ENCODE peak calls at places on chromosomes 4 and X, in six cellular contexts. F, U, Z, O, B and S are unnamed samples. For H3K4me1 and H3K36me3, the result is how much of the 10 kb centered on the place peaks cover.

GRCh38 chrX:24846551-24847170 is 152.9 kb downstream of the POLA1 start:
- DNase-seq in O (no peak), Z (no peak), F (no peak), U (peak), B (no peak), S (peak)

GRCh38 chrX:44954562-44954961 is 81.6 kb downstream of the KDM6A start:
- DNase-seq in F (no peak), O (no peak), Z (no peak), B (no peak), U (no peak), S (peak)

GRCh38 chr4:188015025-188015778 is 19.6 kb downstream of the ZFP42 start:
- DNase-seq in Z (no peak), O (no peak), B (no peak), U (no peak), F (no peak), S (peak)

GRCh38 chr4:139144161-139144859 is 32.7 kb downstream of the ELF2 start:
- DNase-seq in O (peak), F (peak), U (peak), Z (no peak), B (peak), S (no peak)

GRCh38 chrX:95762716-95763115 is 921.9 kb upstream of the DIAPH2 start:
- DNase-seq in Z (no peak), B (no peak), U (no peak), O (no peak), F (no peak), S (peak)

GRCh38 chr4:128424524-128425195 is 137.0 kb upstream of the PGRMC2 start:
- DNase-seq in B (no peak), F (peak), Z (no peak), U (no peak), O (no peak), S (no peak)

GRCh38 chr4:152112887-152113286 is 352.1 kb upstream of the GATB start:
- DNase-seq in Z (no peak), O (no peak), F (no peak), U (no peak), B (no peak), S (no peak)

GRCh38 chr4:101367201-101367600 is 19.9 kb upstream of the PPP3CA start:
- DNase-seq in F (peak), Z (no peak), O (no peak), B (no peak), U (no peak), S (no peak)

GRCh38 chr4:102713096-102713495 is 47.7 kb downstream of the MANBA start:
- DNase-seq in O (no peak), U (no peak), B (no peak), Z (no peak), F (peak), S (no peak)

GRCh38 chr4:13529130-13529919 is 15.0 kb downstream of the NKX3-2 start:
- DNase-seq in Z (peak), O (no peak), F (no peak), B (no peak), U (no peak), S (no peak)

GRCh38 chrX:134423606-134424005 is 36.4 kb upstream of the HPRT1 start:
- DNase-seq in Z (no peak), F (peak), O (no peak), B (no peak), U (no peak), S (peak)

GRCh38 chr4:58247792-58248191 is 1137.6 kb upstream of the IGFBP7 start:
- DNase-seq in F (no peak), U (no peak), O (no peak), B (no peak), Z (no peak), S (no peak)

GRCh38 chr4:81468685-81469084 is 3.0 kb downstream of the RASGEF1B start:
- DNase-seq in F (no peak), Z (no peak), U (no peak), B (no peak), O (no peak), S (no peak)

GRCh38 chr4:81469774-81470455 is 1.8 kb downstream of the RASGEF1B start:
- DNase-seq in U (no peak), F (no peak), B (no peak), Z (no peak), O (no peak), S (no peak)

GRCh38 chr4:81467672-81467964 is 4.1 kb downstream of the RASGEF1B start:
- DNase-seq in F (no peak), Z (no peak), O (no peak), B (no peak), U (no peak), S (no peak)

GRCh38 chr4:81465668-81466357 is 5.9 kb downstream of the RASGEF1B start:
- DNase-seq in U (no peak), O (no peak), F (no peak), Z (no peak), B (no peak), S (no peak)

DNA sequence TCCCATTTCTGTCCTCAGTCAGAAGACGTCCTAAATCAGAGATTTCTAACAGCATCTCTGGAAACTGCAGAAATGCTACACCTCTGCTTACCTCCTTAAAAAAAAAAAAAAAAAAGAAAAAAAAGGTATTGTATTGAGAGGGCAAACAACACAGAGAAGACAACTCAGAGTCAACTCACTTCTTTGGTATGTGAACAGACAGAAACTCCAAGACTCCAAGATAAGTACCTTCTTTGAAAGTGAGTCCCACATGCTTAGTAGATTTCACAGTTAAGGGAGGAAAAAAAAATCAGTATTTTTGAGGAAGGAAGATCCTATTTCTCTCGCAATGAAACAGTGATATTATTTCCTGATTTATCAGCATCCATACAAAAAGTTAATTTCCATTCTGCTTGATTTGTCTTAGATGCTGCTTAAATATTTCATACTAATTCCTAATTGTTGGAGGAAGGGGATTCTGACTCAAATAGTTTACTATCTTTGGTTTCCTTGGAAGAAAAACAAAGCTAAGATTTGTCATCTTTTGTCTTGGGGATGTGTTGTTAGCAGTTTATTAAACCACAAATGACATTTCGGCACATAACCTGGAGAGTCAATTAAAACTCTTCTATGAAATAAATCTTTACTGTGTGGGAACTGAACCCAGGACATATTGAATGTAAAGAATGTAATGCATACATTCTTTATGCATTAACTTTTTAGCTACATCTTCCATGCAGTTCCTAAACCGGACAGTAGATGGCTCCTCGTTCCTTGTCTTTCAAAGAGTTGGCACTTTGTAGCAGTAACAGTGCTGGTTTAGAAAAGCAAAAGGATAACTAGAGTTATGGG is 4.7 kb downstream of the RASGEF1B start:
- DNase-seq in U (peak), O (no peak), B (peak), F (peak), Z (no peak), S (peak)
- H3K4me1 ChIP-seq in U (under half), O (under half), B (under half), F (under half), Z (under half), S (under half)

GRCh38 chr4:150867148-150867547 is 147.9 kb downstream of the LRBA start:
- DNase-seq in O (no peak), F (peak), B (peak), U (peak), Z (no peak), S (peak)
- TF ChIP-seq CTCF in O (peak), F (peak), B (peak), U (peak), Z (peak), S (peak)

GRCh38 chr4:1730532-1731135 is 9.3 kb downstream of the TACC3 start:
- DNase-seq in F (no peak), O (no peak), U (no peak), Z (peak), B (no peak), S (no peak)
- H3K36me3 ChIP-seq in F (under half), O (under half), U (under half), Z (half or more), B (under half), S (half or more)

DNA sequence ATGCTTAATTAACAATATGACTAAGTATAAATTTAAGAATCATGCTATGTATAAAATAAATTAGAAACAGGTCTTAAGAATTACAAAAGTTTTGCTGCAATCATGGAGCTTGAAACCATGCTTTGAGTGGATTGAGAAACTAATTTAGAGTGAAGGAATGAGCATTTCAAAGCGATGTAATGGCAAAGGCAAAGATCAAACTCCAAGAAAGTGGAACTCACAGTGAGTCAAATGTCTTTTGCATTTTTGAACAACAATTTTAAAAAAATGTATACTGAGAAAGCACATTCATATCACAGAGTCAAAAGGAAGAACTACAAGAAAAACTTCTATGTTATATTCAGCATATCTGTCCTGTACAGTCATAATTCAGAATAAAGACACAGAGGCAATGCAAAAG is 6.6 kb downstream of the GPRIN3 start:
- DNase-seq in F (no peak), B (no peak), U (no peak), Z (no peak), O (no peak), S (no peak)
- H3K4me1 ChIP-seq in F (under half), B (under half), U (under half), Z (under half), O (under half), S (under half)

DNA sequence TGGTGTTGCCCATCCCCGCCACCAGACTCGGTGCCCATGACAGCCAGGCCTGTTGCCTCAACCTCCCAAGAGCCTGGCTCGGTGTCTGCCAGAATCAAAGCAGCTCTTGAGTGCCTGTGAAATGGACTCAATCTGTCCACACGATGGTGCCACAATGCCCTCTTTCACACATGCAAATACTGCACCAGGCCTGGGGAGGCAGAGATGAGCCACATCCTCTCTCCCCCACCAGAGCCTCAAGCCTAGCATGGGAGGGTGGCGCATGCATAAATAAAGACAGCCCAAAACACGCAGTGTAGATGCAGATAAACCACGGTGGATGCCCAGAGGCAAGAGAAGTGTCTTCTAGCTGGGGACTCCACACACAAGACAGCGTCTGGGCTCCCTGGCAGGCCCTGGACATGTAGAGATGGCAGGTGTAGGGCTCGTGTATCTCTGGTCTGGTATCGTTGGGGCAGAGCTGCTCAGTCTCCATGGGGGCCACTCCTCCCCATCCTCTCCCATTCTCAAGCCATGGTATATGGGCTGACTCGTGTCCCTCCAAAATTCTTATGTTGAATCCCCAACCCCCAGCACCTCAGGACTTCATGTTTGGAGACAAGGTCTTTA is 65.6 kb downstream of the JAKMIP1 start:
- DNase-seq in Z (no peak), U (no peak), F (no peak), B (no peak), O (no peak), S (peak)
- TF ChIP-seq CTCF in Z (no peak), U (no peak), F (no peak), B (no peak), O (no peak), S (peak)

GRCh38 chr4:2942532-2943363 is 20.5 kb downstream of the NOP14 start:
- DNase-seq in O (no peak), Z (peak), U (no peak), F (no peak), B (no peak), S (no peak)
- H3K36me3 ChIP-seq in O (half or more), Z (half or more), U (under half), F (half or more), B (half or more), S (half or more)

GRCh38 chr4:148253748-148254147 is 188.5 kb downstream of the NR3C2 start:
- DNase-seq in Z (no peak), F (no peak), U (no peak), O (no peak), B (no peak), S (no peak)
- H3K4me1 ChIP-seq in Z (under half), F (under half), U (under half), O (under half), B (under half), S (under half)

GRCh38 chr4:92600638-92601037 is 296.9 kb downstream of the GRID2 start:
- DNase-seq in O (no peak), F (no peak), U (no peak), Z (no peak), B (no peak), S (no peak)
- TF ChIP-seq CTCF in O (no peak), F (no peak), U (no peak), Z (no peak), B (no peak), S (no peak)

GRCh38 chr4:529563-529962 is 30.6 kb downstream of the PIGG start:
- DNase-seq in F (no peak), O (no peak), B (no peak), U (no peak), Z (no peak), S (no peak)
- H3K36me3 ChIP-seq in F (under half), O (half or more), B (under half), U (under half), Z (half or more), S (under half)

GRCh38 chrX:41868392-41868977 is 54.9 kb downstream of the CASK start:
- DNase-seq in O (no peak), B (no peak), U (no peak), F (no peak), Z (no peak), S (peak)

GRCh38 chrX:41875142-41875541 is 48.2 kb downstream of the CASK start:
- DNase-seq in O (no peak), Z (no peak), U (no peak), F (peak), B (no peak), S (no peak)

GRCh38 chrX:41870719-41871151 is 52.6 kb downstream of the CASK start:
- DNase-seq in U (no peak), Z (no peak), B (no peak), O (no peak), F (no peak), S (no peak)
- H3K4me1 ChIP-seq in U (under half), Z (under half), B (under half), O (under half), F (under half), S (under half)